ENCODE peak calls at places on chromosomes 16 and 17, in six cellular contexts. G is nephron progenitor cell, M is fibroblast of mammary gland, X is ovary, I is fibroblast of the aortic adventitia, W is psoas muscle. K is an unnamed sample.

GRCh38 chr16:73228649-73229048 is 180.7 kb upstream of the ZFHX3 start:
- DNase-seq in G (no peak), M (peak), X (no peak), I (peak), W (no peak), K (peak)

GRCh38 chr16:1794221-1794871 is 841 bp upstream of the IGFALS start:
- DNase-seq in G (no peak), M (no peak), X (no peak), I (no peak), W (no peak), K (no peak)

GRCh38 chr16:10494343-10495030 is 85.9 kb downstream of the EMP2 start:
- DNase-seq in G (no peak), M (no peak), X (no peak), I (no peak), W (no peak), K (no peak)

GRCh38 chr17:47323382-47324223 is at the start of gene EFCAB13:
- DNase-seq in G (peak), M (peak), X (peak), I (peak), W (peak), K (peak)

GRCh38 chr16:35751191-35751941 is 2292.0 kb downstream of the TP53TG3F start:
- DNase-seq in G (no peak), M (no peak), X (no peak), I (no peak), W (no peak), K (no peak)

GRCh38 chr17:74200112-74200511 is 3.4 kb upstream of the RPL38 start:
- DNase-seq in G (no peak), M (no peak), X (no peak), I (no peak), W (no peak), K (no peak)

GRCh38 chr17:41579484-41580243 is 7.0 kb downstream of the KRT14 start:
- DNase-seq in G (peak), M (peak), X (peak), I (peak), W (peak), K (peak)

GRCh38 chr17:33291248-33292183 is 1.6 kb downstream of the ASIC2 start:
- DNase-seq in G (peak), M (peak), X (no peak), I (no peak), W (peak), K (no peak)

GRCh38 chr17:46818319-46818928 is at the start of gene WNT3:
- DNase-seq in G (peak), M (no peak), X (no peak), I (no peak), W (no peak), K (no peak)

GRCh38 chr16:4214215-4214621 is 27.7 kb downstream of the SRL start:
- DNase-seq in G (no peak), M (peak), X (peak), I (peak), W (peak), K (peak)

GRCh38 chr16:67329901-67330300 is 3.3 kb downstream of the LRRC36 start:
- DNase-seq in G (no peak), M (no peak), X (no peak), I (no peak), W (no peak), K (no peak)

GRCh38 chr17:57243171-57243622 is 13.1 kb upstream of the MSI2 start:
- DNase-seq in G (peak), M (peak), X (peak), I (peak), W (peak), K (peak)

GRCh38 chr16:79334127-79334526 is 266.4 kb downstream of the MAF start:
- DNase-seq in G (peak), M (no peak), X (no peak), I (no peak), W (no peak), K (no peak)

GRCh38 chr17:78728495-78728894 is 53.6 kb downstream of the CYTH1 start:
- DNase-seq in G (no peak), M (no peak), X (no peak), I (no peak), W (no peak), K (no peak)

GRCh38 chr17:67520916-67521772 is 144.1 kb downstream of the PITPNC1 start:
- DNase-seq in G (no peak), M (peak), X (no peak), I (peak), W (no peak), K (no peak)

GRCh38 chr17:56149266-56150036 is 3.8 kb upstream of the ANKFN1 start:
- DNase-seq in G (no peak), M (no peak), X (no peak), I (no peak), W (no peak), K (no peak)

GRCh38 chr17:72967263-72967962 is 125.1 kb downstream of the SLC39A11 start:
- DNase-seq in G (no peak), M (no peak), X (no peak), I (no peak), W (no peak), K (no peak)

GRCh38 chr17:36808181-36808661 is 129.1 kb upstream of the LHX1 start:
- DNase-seq in G (peak), M (no peak), X (no peak), I (no peak), W (no peak), K (no peak)

GRCh38 chr17:37206299-37206698 is 169.5 kb upstream of the C17orf78 start:
- DNase-seq in G (no peak), M (no peak), X (no peak), I (no peak), W (no peak), K (no peak)

GRCh38 chr17:64492481-64493109 is 4.3 kb downstream of the POLG2 start:
- DNase-seq in G (no peak), M (peak), X (no peak), I (no peak), W (no peak), K (no peak)

GRCh38 chr16:68936729-68937631 is 93.6 kb downstream of the TANGO6 start:
- DNase-seq in G (no peak), M (peak), X (no peak), I (peak), W (no peak), K (peak)

GRCh38 chr17:16987830-16988601 is 16.1 kb upstream of the TNFRSF13B start:
- DNase-seq in G (peak), M (peak), X (peak), I (peak), W (peak), K (peak)

GRCh38 chr17:73532441-73532901 is 111.8 kb downstream of the SDK2 start:
- DNase-seq in G (no peak), M (no peak), X (no peak), I (no peak), W (no peak), K (no peak)

GRCh38 chr17:29076722-29077121 is 33.8 kb downstream of the PIPOX start:
- DNase-seq in G (no peak), M (no peak), X (no peak), I (no peak), W (no peak), K (no peak)

GRCh38 chr17:49871211-49871610 is 23.3 kb upstream of the TAC4 start:
- DNase-seq in G (no peak), M (no peak), X (no peak), I (no peak), W (no peak), K (no peak)

GRCh38 chr16:81275064-81275532 is 36.6 kb downstream of the BCO1 start:
- DNase-seq in G (no peak), M (no peak), X (no peak), I (no peak), W (no peak), K (no peak)

GRCh38 chr17:6786618-6787017 is 10.6 kb downstream of the FBXO39 start:
- DNase-seq in G (no peak), M (peak), X (no peak), I (peak), W (no peak), K (peak)

GRCh38 chr17:78365561-78366108 is 5.8 kb upstream of the SOCS3 start:
- DNase-seq in G (peak), M (no peak), X (peak), I (no peak), W (no peak), K (no peak)

GRCh38 chr16:88700636-88701482 is 5.3 kb downstream of the RNF166 start:
- DNase-seq in G (no peak), M (peak), X (peak), I (peak), W (peak), K (peak)

GRCh38 chr16:27816561-27816960 is 247.0 kb downstream of the GSG1L start:
- DNase-seq in G (no peak), M (no peak), X (no peak), I (no peak), W (no peak), K (no peak)

GRCh38 chr16:47905771-47906170 is 250.0 kb downstream of the ABCC12 start:
- DNase-seq in G (no peak), M (peak), X (no peak), I (no peak), W (no peak), K (peak)

GRCh38 chr17:35726609-35727460 is 4.6 kb upstream of the RASL10B start:
- DNase-seq in G (peak), M (peak), X (peak), I (peak), W (peak), K (peak)

GRCh38 chr16:23114131-23114904 is 34.9 kb downstream of the USP31 start:
- DNase-seq in G (no peak), M (no peak), X (no peak), I (no peak), W (no peak), K (no peak)

GRCh38 chr16:84156342-84156784 is 11.3 kb downstream of the DNAAF1 start:
- DNase-seq in G (no peak), M (peak), X (no peak), I (no peak), W (no peak), K (peak)

GRCh38 chr16:48347191-48347860 is 37.9 kb downstream of the SIAH1 start:
- DNase-seq in G (no peak), M (no peak), X (no peak), I (no peak), W (no peak), K (no peak)

GRCh38 chr16:87422106-87422505 is 30.0 kb downstream of the MAP1LC3B start:
- DNase-seq in G (no peak), M (no peak), X (no peak), I (no peak), W (no peak), K (no peak)

GRCh38 chr16:87419971-87420370 is 27.8 kb downstream of the MAP1LC3B start:
- DNase-seq in G (no peak), M (no peak), X (no peak), I (no peak), W (no peak), K (no peak)

GRCh38 chr16:87421369-87421912 is 29.3 kb downstream of the MAP1LC3B start:
- DNase-seq in G (no peak), M (no peak), X (no peak), I (no peak), W (no peak), K (no peak)

GRCh38 chr16:87418644-87419043 is 26.5 kb downstream of the MAP1LC3B start:
- DNase-seq in G (no peak), M (no peak), X (no peak), I (no peak), W (no peak), K (no peak)

GRCh38 chr16:87420401-87421368 is 28.5 kb downstream of the MAP1LC3B start:
- DNase-seq in G (no peak), M (no peak), X (no peak), I (no peak), W (no peak), K (no peak)
- TF ChIP-seq CTCF in G (no peak), M (no peak), X (no peak), I (no peak), W (no peak), K (peak)

GRCh38 chr17:81393684-81394376 is 1.4 kb upstream of the BAHCC1 start:
- DNase-seq in G (peak), M (peak), X (peak), I (peak), W (peak), K (peak)
- TF ChIP-seq CTCF in G (peak), M (no peak), X (peak), I (peak), W (no peak), K (peak)

GRCh38 chr16:13845232-13845631 is 74.7 kb upstream of the ERCC4 start:
- DNase-seq in G (no peak), M (no peak), X (no peak), I (no peak), W (no peak), K (no peak)

GRCh38 chr16:13852827-13853226 is 67.1 kb upstream of the ERCC4 start:
- DNase-seq in G (no peak), M (no peak), X (no peak), I (no peak), W (no peak), K (no peak)

GRCh38 chr16:13848795-13849194 is 71.2 kb upstream of the ERCC4 start:
- DNase-seq in G (no peak), M (no peak), X (no peak), I (no peak), W (no peak), K (no peak)
- TF ChIP-seq CTCF in G (no peak), M (no peak), X (no peak), I (no peak), W (no peak), K (no peak)

GRCh38 chr17:27496005-27496404 is 39.8 kb downstream of the KSR1 start:
- DNase-seq in G (no peak), M (no peak), X (no peak), I (no peak), W (no peak), K (no peak)

GRCh38 chr17:27495460-27495859 is 39.2 kb downstream of the KSR1 start:
- DNase-seq in G (peak), M (no peak), X (no peak), I (no peak), W (no peak), K (no peak)

GRCh38 chr17:27493088-27493487 is 36.8 kb downstream of the KSR1 start:
- DNase-seq in G (no peak), M (no peak), X (no peak), I (no peak), W (no peak), K (no peak)

GRCh38 chr17:27492470-27492869 is 36.2 kb downstream of the KSR1 start:
- DNase-seq in G (no peak), M (no peak), X (no peak), I (no peak), W (no peak), K (no peak)

GRCh38 chr17:27494192-27495091 is 38.2 kb downstream of the KSR1 start:
- DNase-seq in G (no peak), M (peak), X (peak), I (peak), W (peak), K (no peak)
- TF ChIP-seq CTCF in G (no peak), M (peak), X (no peak), I (peak), W (peak), K (peak)